ENCODE peak calls at places on chromosomes 13 and 19, in nine cellular contexts. J, L, D, G, M, Y, Z, C and P are unnamed samples.

GRCh38 chr13:107203146-107203847 is 635.4 kb upstream of the ARGLU1 start:
- DNase-seq in L (no peak), D (no peak), C (no peak), G (peak; percentile 59), J (peak; percentile 30), Z (no peak), Y (no peak), M (peak; percentile 24), P (no peak)

GRCh38 chr19:50020481-50020880 is 4.7 kb downstream of the VRK3 start:
- DNase-seq in J (no peak), M (no peak), Y (no peak), G (no peak), Z (no peak), L (no peak), C (no peak), D (no peak), P (no peak)

GRCh38 chr19:38744298-38744681 is at the start of gene CAPN12:
- DNase-seq in Z (no peak), Y (no peak), D (no peak), G (no peak), J (no peak), C (no peak), M (no peak), L (no peak), P (no peak)

GRCh38 chr19:33234092-33234491 is 8.4 kb upstream of the SLC7A10 start:
- DNase-seq in G (no peak), D (no peak), Y (no peak), C (no peak), M (no peak), L (no peak), Z (no peak), J (no peak), P (no peak)

GRCh38 chr19:56837492-56837891 is 3.0 kb downstream of the PEG3 start:
- DNase-seq in L (no peak), M (no peak), G (peak; percentile 77), D (peak; percentile 79), Z (peak; percentile 89), J (no peak), C (no peak), Y (peak; percentile 89), P (peak; percentile 86)

GRCh38 chr13:31860002-31860401 is 120.7 kb downstream of the RXFP2 start:
- DNase-seq in Y (no peak), C (no peak), G (no peak), Z (no peak), M (no peak), D (no peak), L (no peak), J (no peak), P (no peak)

GRCh38 chr13:96707146-96707545 is 287.1 kb downstream of the OXGR1 start:
- DNase-seq in Z (no peak), M (no peak), C (no peak), G (no peak), D (no peak), L (no peak), J (no peak), Y (no peak), P (no peak)

GRCh38 chr13:67296511-67296910 is 66.4 kb upstream of the PCDH9 start:
- DNase-seq in G (peak; percentile 1), M (no peak), L (no peak), Y (no peak), D (no peak), J (no peak), Z (no peak), C (no peak), P (no peak)

GRCh38 chr13:41327994-41328778 is 17.1 kb downstream of the NAA16 start:
- DNase-seq in J (no peak), L (no peak), C (no peak), Y (no peak), D (no peak), G (no peak), M (no peak), Z (no peak), P (no peak)

GRCh38 chr13:110216403-110217041 is 90.4 kb downstream of the COL4A1 start:
- DNase-seq in D (no peak), C (no peak), J (no peak), G (peak; percentile 92), L (peak; percentile 14), Z (no peak), Y (no peak), M (no peak), P (no peak)

GRCh38 chr13:76773695-76774094 is 112.5 kb downstream of the KCTD12 start:
- DNase-seq in Z (no peak), Y (no peak), D (no peak), C (no peak), L (peak; percentile 50), J (no peak), M (no peak), G (no peak), P (no peak)

GRCh38 chr13:65063753-65064152 is 2166.4 kb downstream of the PCDH9 start:
- DNase-seq in C (no peak), D (no peak), Z (no peak), L (no peak), M (no peak), G (peak; percentile 54), Y (no peak), J (no peak), P (no peak)

GRCh38 chr13:79995334-79995733 is 345.6 kb downstream of the SPRY2 start:
- DNase-seq in Z (no peak), Y (no peak), C (no peak), L (no peak), D (peak; percentile 47), M (no peak), G (peak; percentile 67), J (no peak), P (no peak)

GRCh38 chr13:65940720-65941119 is 1289.4 kb downstream of the PCDH9 start:
- DNase-seq in M (no peak), Z (no peak), D (no peak), Y (no peak), J (no peak), G (no peak), L (no peak), C (no peak), P (no peak)

GRCh38 chr19:2619076-2619475 is 83.4 kb downstream of the GNG7 start:
- DNase-seq in J (no peak), Z (no peak), G (peak; percentile 24), D (no peak), M (no peak), L (no peak), C (no peak), Y (no peak), P (no peak)

GRCh38 chr19:7602240-7602934 is 6.7 kb downstream of the CAMSAP3 start:
- DNase-seq in L (no peak), M (no peak), C (no peak), Y (no peak), D (no peak), Z (no peak), G (peak; percentile 79), J (no peak), P (no peak)

GRCh38 chr13:21361706-21362105 is 97.4 kb downstream of the ZDHHC20 start:
- DNase-seq in L (no peak), D (no peak), Z (no peak), G (no peak), J (no peak), C (no peak), M (no peak), Y (no peak), P (no peak)

GRCh38 chr19:4547303-4548237 is 7.7 kb upstream of the LRG1 start:
- DNase-seq in G (peak; percentile 23), D (no peak), M (no peak), J (no peak), Z (no peak), C (no peak), L (no peak), Y (no peak), P (no peak)

GRCh38 chr13:63408227-63409202 is 1992.9 kb upstream of the PCDH20 start:
- DNase-seq in G (peak; percentile 33), D (no peak), L (no peak), Y (no peak), M (no peak), J (no peak), Z (no peak), C (no peak), P (no peak)

GRCh38 chr19:48992571-48993174 is 436 bp downstream of the GYS1 start:
- DNase-seq in Y (peak; percentile 81), G (no peak), M (no peak), L (no peak), J (no peak), C (peak; percentile 51), D (no peak), Z (no peak), P (no peak)

GRCh38 chr13:39895254-39895653 is 239.8 kb downstream of the COG6 start:
- DNase-seq in D (no peak), Y (no peak), M (no peak), C (no peak), G (peak; percentile 82), Z (no peak), J (no peak), L (no peak), P (no peak)

GRCh38 chr13:81686877-81687276 is 1346.0 kb upstream of the SPRY2 start:
- DNase-seq in L (no peak), G (no peak), Z (no peak), D (no peak), Y (no peak), J (no peak), M (no peak), C (no peak), P (no peak)

GRCh38 chr13:26473571-26474230 is 83.8 kb upstream of the WASF3 start:
- DNase-seq in C (no peak), Z (peak; percentile 49), G (no peak), L (no peak), M (no peak), J (no peak), Y (no peak), D (no peak), P (no peak)

GRCh38 chr19:45443462-45444317 is 20.0 kb upstream of the ERCC1 start:
- DNase-seq in Y (peak; percentile 99), L (peak; percentile 74), C (peak; percentile 82), J (peak; percentile 98), G (peak; percentile 95), Z (peak; percentile 100), D (peak; percentile 23), M (peak; percentile 83), P (peak; percentile 94)

GRCh38 chr13:45340422-45341033 is 455 bp downstream of the TPT1 start:
- DNase-seq in J (peak; percentile 85), M (peak; percentile 40), C (peak; percentile 21), G (peak; percentile 97), Z (peak; percentile 98), L (peak; percentile 89), D (peak; percentile 75), Y (peak; percentile 97), P (peak; percentile 96)